ENCODE peak calls at places on chromosomes 16 and 17, in seven cellular contexts. E is amniotic stem cell; T is hippocampal formation; B is body of pancreas; L is anterior cingulate cortex; D is CD4-positive, alpha-beta memory T cell; I is AG04450. O is an unnamed sample.

GRCh38 chr16:78953526-78953925 is 647.0 kb downstream of the MAF start:
- DNase-seq in B (no peak), L (no peak), D (no peak), I (no peak), T (no peak), E (no peak), O (no peak)

GRCh38 chr17:64024781-64025731 is 4.6 kb upstream of the ICAM2 start:
- DNase-seq in E (no peak), L (no peak), I (no peak), D (no peak), B (no peak), T (no peak), O (no peak)

GRCh38 chr17:16040710-16041251 is 41.2 kb downstream of the TTC19 start:
- DNase-seq in D (no peak), B (peak; percentile 88), T (peak; percentile 72), E (peak; percentile 39), I (peak; percentile 21), L (no peak), O (no peak)

GRCh38 chr16:83200005-83200779 is 573.4 kb downstream of the CDH13 start:
- DNase-seq in I (no peak), D (no peak), E (no peak), B (no peak), T (peak; percentile 22), L (no peak), O (no peak)

GRCh38 chr16:919658-920631 is 50.8 kb downstream of the LMF1 start:
- DNase-seq in T (no peak), I (no peak), B (no peak), D (no peak), E (no peak), L (no peak), O (no peak)

GRCh38 chr17:9874722-9875121 is 30.3 kb downstream of the RCVRN start:
- DNase-seq in E (no peak), D (no peak), L (no peak), B (no peak), I (no peak), T (no peak), O (no peak)

GRCh38 chr16:72409428-72409827 is 237.5 kb upstream of the PMFBP1 start:
- DNase-seq in I (no peak), E (no peak), L (no peak), T (no peak), D (no peak), B (no peak), O (no peak)

GRCh38 chr16:6091021-6091420 is 993.4 kb upstream of the EEF2KMT start:
- DNase-seq in L (no peak), B (no peak), T (no peak), D (no peak), E (no peak), I (no peak), O (no peak)

GRCh38 chr16:28202147-28202746 is 9.5 kb downstream of the XPO6 start:
- DNase-seq in I (no peak), B (no peak), E (no peak), L (no peak), T (no peak), D (no peak), O (no peak)

GRCh38 chr17:50519141-50519834 is 11.0 kb downstream of the MYCBPAP start:
- DNase-seq in T (no peak), E (no peak), B (no peak), I (no peak), L (no peak), D (no peak), O (no peak)

GRCh38 chr16:3190949-3191353 is 2.9 kb downstream of the OR1F1 start:
- DNase-seq in D (no peak), L (no peak), I (no peak), T (no peak), E (no peak), B (no peak), O (no peak)

GRCh38 chr17:68101075-68101991 is 65.8 kb downstream of the KPNA2 start:
- DNase-seq in T (peak; percentile 79), I (peak; percentile 67), E (peak; percentile 43), B (peak; percentile 98), L (peak; percentile 40), D (peak; percentile 43), O (peak; percentile 47)

GRCh38 chr16:72884037-72884436 is 163.9 kb downstream of the ZFHX3 start:
- DNase-seq in L (no peak), B (no peak), D (no peak), E (no peak), T (no peak), I (no peak), O (no peak)

GRCh38 chr17:73753751-73754496 is 109.7 kb upstream of the SDK2 start:
- DNase-seq in I (no peak), B (no peak), T (no peak), E (no peak), D (no peak), L (no peak), O (no peak)

GRCh38 chr16:11105038-11105903 is 150.7 kb downstream of the SOCS1 start:
- DNase-seq in I (peak; percentile 87), B (peak; percentile 47), D (no peak), L (no peak), E (peak; percentile 45), T (peak; percentile 27), O (no peak)

GRCh38 chr16:10497132-10498088 is 83.0 kb downstream of the EMP2 start:
- DNase-seq in T (no peak), I (no peak), L (no peak), D (no peak), B (no peak), E (no peak), O (no peak)

GRCh38 chr17:60586288-60586974 is 13.6 kb upstream of the PPM1D start:
- DNase-seq in B (peak; percentile 12), E (no peak), T (no peak), L (no peak), I (no peak), D (no peak), O (no peak)

GRCh38 chr17:49022391-49022941 is 25.3 kb downstream of the IGF2BP1 start:
- DNase-seq in D (no peak), L (no peak), I (no peak), T (no peak), B (peak; percentile 32), E (no peak), O (no peak)

GRCh38 chr16:86215979-86216585 is 294.2 kb upstream of the FOXF1 start:
- DNase-seq in L (no peak), B (no peak), T (no peak), D (no peak), E (no peak), I (no peak), O (no peak)

GRCh38 chr17:49249890-49250522 is 19.4 kb upstream of the PHOSPHO1 start:
- DNase-seq in I (no peak), D (no peak), B (no peak), L (no peak), T (no peak), E (no peak), O (no peak)

GRCh38 chr16:87037012-87037411 is 280.2 kb downstream of the C16orf95 start:
- DNase-seq in I (no peak), E (no peak), B (no peak), D (no peak), L (no peak), T (no peak), O (no peak)

GRCh38 chr16:19213885-19214284 is 45.8 kb downstream of the SYT17 start:
- DNase-seq in E (no peak), L (no peak), B (no peak), D (no peak), T (no peak), I (no peak), O (no peak)

GRCh38 chr17:48555183-48555615 is 10.3 kb upstream of the HOXB2 start:
- DNase-seq in E (no peak), I (peak; percentile 94), L (no peak), B (no peak), T (no peak), D (no peak), O (no peak)

GRCh38 chr16:55453909-55454308 is 25.1 kb upstream of the MMP2 start:
- DNase-seq in I (no peak), B (peak; percentile 36), E (no peak), T (no peak), D (no peak), L (no peak), O (no peak)

GRCh38 chr17:14942511-14943185 is 322.5 kb downstream of the PMP22 start:
- DNase-seq in L (no peak), B (no peak), E (no peak), T (no peak), I (no peak), D (no peak), O (no peak)

GRCh38 chr17:49076575-49077384 is 55.8 kb upstream of the B4GALNT2 start:
- DNase-seq in T (no peak), L (no peak), D (no peak), E (peak; percentile 55), I (peak; percentile 53), B (no peak), O (peak; percentile 58)

GRCh38 chr16:29662729-29663019 is 373 bp upstream of the SPN start:
- DNase-seq in D (peak; percentile 44), B (no peak), E (no peak), T (no peak), L (no peak), I (no peak), O (no peak)

GRCh38 chr17:63773272-63774140 is at the start of gene CCDC47:
- DNase-seq in I (peak; percentile 97), L (peak; percentile 95), D (peak; percentile 99), T (peak; percentile 98), E (peak; percentile 99), B (peak; percentile 99), O (peak; percentile 98)

GRCh38 chr16:31113420-31114124 is 3.9 kb upstream of the KAT8 start:
- DNase-seq in L (no peak), I (no peak), E (no peak), T (no peak), B (no peak), D (no peak), O (no peak)

GRCh38 chr16:86665929-86666328 is 87.6 kb downstream of the FOXL1 start:
- DNase-seq in I (no peak), E (no peak), T (no peak), D (no peak), B (no peak), L (no peak), O (no peak)

GRCh38 chr16:79770244-79771064 is 169.9 kb upstream of the MAF start:
- DNase-seq in I (peak; percentile 37), D (peak; percentile 55), L (no peak), B (peak; percentile 94), E (peak; percentile 67), T (peak; percentile 83), O (peak; percentile 47)

GRCh38 chr17:13346996-13347762 is 254.6 kb downstream of the HS3ST3A1 start:
- DNase-seq in D (no peak), T (no peak), I (peak; percentile 86), E (peak; percentile 29), L (no peak), B (no peak), O (no peak)

GRCh38 chr16:57146735-57147134 is 39.1 kb downstream of the PSME3IP1 start:
- DNase-seq in E (no peak), L (no peak), B (no peak), T (no peak), D (no peak), I (no peak), O (no peak)

O was measured in brain pericyte.